ENCODE peak calls at places on chromosomes 3 and 15, in seven cellular contexts. S, F, Z, E, O, P and X are unnamed samples.

GRCh38 chr3:37423825-37424224 is 249.4 kb upstream of the LRRFIP2 start:
- DNase-seq in Z (no peak), E (no peak), P (no peak), O (no peak), S (no peak), F (no peak), X (no peak)

GRCh38 chr15:101487060-101487459 is 2.4 kb downstream of the PCSK6 start:
- DNase-seq in S (no peak), E (no peak), F (no peak), Z (no peak), P (no peak), O (no peak), X (no peak)

GRCh38 chr15:74962219-74962618 is 5.6 kb upstream of the RPP25 start:
- DNase-seq in O (no peak), E (no peak), F (no peak), S (no peak), P (no peak), Z (no peak), X (no peak)

GRCh38 chr3:142963266-142964149 is at the start of gene PAQR9:
- DNase-seq in E (no peak), S (peak), F (no peak), Z (no peak), O (peak), P (no peak), X (no peak)

GRCh38 chr3:179608931-179609720 is 4.5 kb downstream of the NDUFB5 start:
- DNase-seq in F (no peak), P (no peak), O (no peak), Z (no peak), S (no peak), E (no peak), X (no peak)

GRCh38 chr15:40857601-40858351 is 13.9 kb downstream of the SPINT1 start:
- DNase-seq in E (peak), P (peak), F (no peak), Z (no peak), S (peak), O (peak), X (no peak)

GRCh38 chr3:45273681-45274515 is 47.8 kb upstream of the TMEM158 start:
- DNase-seq in F (peak), O (no peak), S (no peak), P (no peak), Z (peak), E (peak), X (no peak)

GRCh38 chr15:66237513-66238235 is 15.9 kb downstream of the MEGF11 start:
- DNase-seq in Z (no peak), S (no peak), F (no peak), P (no peak), O (no peak), E (no peak), X (no peak)

GRCh38 chr3:113623324-113623723 is 73.1 kb downstream of the USF3 start:
- DNase-seq in S (peak), P (no peak), O (no peak), F (no peak), E (peak), Z (no peak), X (no peak)

GRCh38 chr3:37125702-37126101 is 48.7 kb downstream of the LRRFIP2 start:
- DNase-seq in E (no peak), O (no peak), P (no peak), F (no peak), Z (no peak), S (no peak), X (no peak)

GRCh38 chr3:143693506-143693905 is 154.8 kb downstream of the SLC9A9 start:
- DNase-seq in F (no peak), E (no peak), Z (no peak), S (no peak), O (no peak), P (no peak), X (no peak)

GRCh38 chr3:182962162-182962561 is 18.2 kb downstream of the DCUN1D1 start:
- DNase-seq in S (no peak), Z (no peak), O (no peak), P (peak), E (no peak), F (no peak), X (no peak)

GRCh38 chr15:81152339-81152738 is 18.3 kb downstream of the CFAP161 start:
- DNase-seq in Z (no peak), S (no peak), F (no peak), O (no peak), E (no peak), P (no peak), X (no peak)

GRCh38 chr3:45546223-45546622 is 48.3 kb upstream of the LIMD1 start:
- DNase-seq in P (no peak), F (no peak), E (no peak), O (no peak), S (no peak), Z (no peak), X (no peak)

DNA sequence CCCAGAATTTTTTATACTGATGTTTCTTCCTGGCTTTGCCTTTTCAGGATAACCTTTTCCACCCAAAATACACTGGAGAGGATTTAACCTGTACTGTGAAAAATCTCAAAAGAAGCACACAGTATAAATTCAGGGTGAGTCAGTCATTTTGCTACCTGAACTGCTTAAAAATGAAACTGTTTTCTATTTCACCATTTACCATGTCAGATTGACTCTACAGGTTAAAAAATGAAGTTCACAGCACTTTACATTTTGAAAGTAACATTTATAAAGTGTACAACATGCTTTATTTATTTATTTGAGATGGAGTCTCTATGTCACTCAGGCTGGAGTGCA is 115.2 kb downstream of the GHSR start:
- DNase-seq in P (no peak), S (no peak), Z (no peak), E (no peak), F (no peak), O (no peak), X (no peak)
- TF ChIP-seq CTCF in P (no peak), S (no peak), Z (no peak), E (no peak), F (no peak), O (no peak), X (no peak)

DNA sequence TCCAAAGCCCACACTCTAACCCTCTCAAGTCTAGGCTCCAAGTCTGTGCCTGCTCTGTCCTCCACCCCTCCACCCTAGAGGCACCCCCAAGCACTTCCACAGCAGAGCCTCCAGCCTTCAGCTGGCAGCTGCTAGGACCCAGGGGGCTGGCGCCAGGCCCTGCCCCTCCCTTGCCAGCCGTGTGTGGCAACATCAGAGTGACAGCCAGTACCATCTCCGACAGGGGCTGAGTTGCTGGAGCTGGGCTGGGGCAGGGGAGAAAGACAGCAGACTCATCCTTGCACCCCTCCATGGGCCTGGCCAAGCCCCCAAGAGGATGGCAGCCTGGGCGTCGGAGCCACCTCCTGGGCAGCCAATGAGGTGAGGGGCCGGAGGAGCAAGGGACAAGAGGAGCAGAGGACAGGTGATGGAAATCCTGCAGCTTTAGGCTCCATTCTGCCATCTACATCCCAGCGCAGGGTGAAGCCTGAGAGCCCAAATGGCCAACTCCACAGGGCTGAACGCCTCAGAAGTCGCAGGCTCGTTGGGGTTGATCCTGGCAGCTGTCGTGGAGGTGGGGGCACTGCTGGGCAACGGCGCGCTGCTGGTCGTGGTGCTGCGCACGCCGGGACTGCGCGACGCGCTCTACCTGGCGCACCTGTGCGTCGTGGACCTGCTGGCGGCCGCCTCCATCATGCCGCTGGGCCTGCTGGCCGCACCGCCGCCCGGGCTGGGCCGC is at the start of gene GPR62:
- DNase-seq in P (no peak), Z (no peak), E (no peak), F (no peak), S (no peak), O (no peak), X (no peak)
- H3K4me3 ChIP-seq in P (no peak), Z (peak), E (no peak), F (no peak), S (peak), O (peak), X (no peak)

GRCh38 chr3:108883373-108883772 is 60.8 kb downstream of the TRAT1 start:
- DNase-seq in O (no peak), E (no peak), F (no peak), P (no peak), Z (no peak), S (no peak), X (no peak)

GRCh38 chr3:108882762-108883161 is 60.2 kb downstream of the TRAT1 start:
- DNase-seq in O (no peak), S (no peak), F (no peak), Z (no peak), E (no peak), P (no peak), X (no peak)

GRCh38 chr3:108877906-108878305 is 55.3 kb downstream of the TRAT1 start:
- DNase-seq in Z (no peak), O (no peak), S (no peak), F (no peak), E (no peak), P (no peak), X (no peak)

DNA sequence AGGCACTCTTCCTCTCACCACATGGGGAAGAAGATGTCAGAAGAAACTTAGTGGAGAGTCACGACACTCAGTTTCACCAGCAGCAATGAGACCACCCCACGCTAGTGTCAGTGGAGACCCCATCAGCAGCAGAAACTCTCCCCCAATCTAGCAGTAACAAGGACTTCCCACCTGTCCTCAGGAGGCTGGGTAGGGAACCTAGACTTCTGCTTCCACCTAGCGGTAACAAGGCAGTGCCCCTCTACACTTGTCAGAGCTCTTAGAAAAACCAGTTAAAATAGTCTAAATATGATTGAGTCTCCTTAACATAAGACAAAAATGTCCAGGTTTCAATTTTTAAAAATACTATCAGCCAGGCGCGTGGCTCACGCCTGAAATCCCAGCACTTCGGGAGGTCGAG is 57.3 kb downstream of the TRAT1 start:
- DNase-seq in E (no peak), Z (no peak), S (no peak), O (no peak), F (no peak), P (no peak), X (no peak)
- TF ChIP-seq CTCF in E (no peak), Z (no peak), S (peak), O (no peak), F (no peak), P (no peak), X (no peak)

DNA sequence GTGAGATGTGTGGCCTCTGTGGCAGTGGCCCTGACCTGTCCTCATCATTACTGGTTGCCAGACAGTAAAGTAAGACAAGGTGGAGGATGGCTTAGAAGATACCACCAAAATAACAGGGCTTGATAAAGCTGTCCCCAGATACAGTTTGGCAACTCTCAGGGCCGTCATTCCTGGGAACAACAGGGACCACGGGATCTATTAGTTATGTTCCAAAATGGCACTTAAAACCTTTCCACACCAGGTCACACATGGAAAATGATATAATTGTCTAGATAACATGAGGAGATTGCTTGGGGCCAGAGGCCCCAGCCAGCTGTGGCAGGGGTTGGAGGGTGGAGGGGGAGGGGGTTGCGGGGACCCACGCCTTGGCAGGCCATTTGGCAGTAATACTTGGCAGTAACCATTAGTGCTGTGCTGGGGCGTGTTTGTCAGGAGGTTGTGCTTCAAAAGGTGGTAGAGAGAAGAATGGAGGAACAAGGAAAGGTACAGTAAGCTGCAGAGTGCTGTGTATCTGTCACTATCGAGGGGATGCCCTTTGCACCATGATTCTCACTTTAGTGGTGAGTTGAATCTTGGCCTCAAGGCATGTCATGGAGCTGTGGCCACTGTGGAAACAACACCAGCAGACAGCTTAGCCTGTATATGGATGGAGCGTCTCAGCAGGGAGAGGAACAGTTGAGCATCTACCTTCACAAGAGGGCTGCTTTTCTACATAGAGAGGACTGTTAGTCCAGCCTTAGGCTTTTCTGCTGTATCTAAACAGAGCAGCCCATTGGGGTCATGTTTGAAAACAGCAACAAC is 14.0 kb downstream of the PLCL2 start:
- DNase-seq in F (no peak), Z (no peak), P (no peak), E (no peak), O (peak), S (no peak), X (no peak)
- H3K4me3 ChIP-seq in F (no peak), Z (no peak), P (no peak), E (no peak), O (peak), S (no peak), X (no peak)

DNA sequence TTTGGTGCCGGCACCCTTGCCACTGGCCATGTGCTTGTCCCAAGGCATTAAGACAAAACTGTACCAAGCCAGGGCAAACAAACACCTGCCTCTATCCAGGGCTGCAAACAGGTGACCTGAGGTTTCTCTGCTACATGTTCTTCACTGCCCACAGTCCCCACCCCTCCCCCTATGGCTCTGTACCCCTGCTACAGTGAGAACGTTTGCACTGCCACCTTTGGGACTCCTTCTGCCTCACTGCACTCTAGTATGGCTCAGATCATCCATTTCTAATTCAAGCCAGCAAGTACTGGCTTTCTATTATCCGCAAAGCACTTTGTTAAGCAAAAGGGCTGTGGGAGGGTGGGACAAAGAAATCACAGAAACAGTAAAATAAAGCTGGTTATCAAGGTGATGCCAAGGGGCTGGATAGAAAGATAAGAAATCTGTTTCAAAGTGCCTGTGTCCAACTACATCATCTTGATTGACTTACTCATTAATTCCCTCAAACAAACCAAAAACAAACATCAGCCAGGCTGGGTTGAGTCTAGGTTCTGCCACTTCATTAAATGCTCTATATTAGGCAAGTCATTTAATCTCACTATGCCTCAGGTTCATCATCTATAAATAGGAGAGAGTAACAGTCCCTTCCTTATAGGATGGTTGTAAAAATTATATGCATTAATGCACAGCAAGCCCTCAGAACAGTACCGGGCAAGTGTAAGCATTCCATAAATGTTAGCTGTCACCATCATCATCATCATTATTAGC is 95.3 kb downstream of the PDZRN3 start:
- DNase-seq in Z (no peak), F (no peak), S (peak), O (no peak), E (no peak), P (no peak), X (no peak)
- TF ChIP-seq CTCF in Z (no peak), F (no peak), S (peak), O (no peak), E (no peak), P (no peak), X (no peak)

DNA sequence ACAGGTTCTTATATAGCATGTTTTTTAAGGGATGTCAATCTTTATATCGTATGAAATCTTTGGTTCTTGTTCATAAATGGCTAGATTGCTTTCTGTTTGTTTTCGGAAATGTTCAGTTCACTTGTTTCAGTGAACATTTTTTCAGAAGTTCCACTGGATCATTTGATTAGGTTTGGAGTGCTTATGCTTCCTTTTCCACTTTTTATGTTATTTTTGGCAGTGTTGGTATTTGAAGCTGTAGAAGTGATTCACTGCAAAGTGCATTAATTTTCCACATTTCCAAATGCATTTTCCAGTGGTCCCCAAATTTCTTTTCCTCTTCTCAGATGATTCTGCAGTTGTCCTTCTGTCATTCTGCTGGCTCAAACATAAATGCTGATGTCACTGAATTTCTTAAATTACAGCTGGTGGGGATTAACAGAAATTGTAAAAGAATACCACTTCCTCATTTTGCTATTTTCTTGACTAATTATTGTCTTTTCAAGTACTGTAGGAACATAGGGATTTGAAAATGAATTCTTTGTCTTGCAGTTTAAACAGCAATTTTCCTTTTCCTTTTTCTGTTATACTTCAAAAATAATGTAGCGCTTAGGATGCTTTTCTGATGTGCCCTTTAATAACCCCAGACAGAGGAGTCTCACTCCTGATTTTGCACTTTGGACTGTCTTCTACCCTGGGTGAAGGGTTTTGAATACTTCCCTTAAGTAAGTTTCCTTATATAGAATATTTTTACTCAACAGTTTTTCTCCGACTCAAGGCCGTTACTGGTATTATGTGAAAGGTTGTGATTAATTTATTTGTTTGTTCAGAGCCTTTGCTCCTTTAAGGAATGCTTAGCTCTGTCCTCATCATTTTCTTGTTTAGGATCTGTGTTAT is 24.9 kb downstream of the MITF start:
- DNase-seq in P (no peak), Z (no peak), E (no peak), F (no peak), O (no peak), S (no peak), X (no peak)
- H3K4me3 ChIP-seq in P (no peak), Z (no peak), E (no peak), F (no peak), O (peak), S (no peak), X (no peak)